ENCODE peak calls at places on chromosomes 5 and 9, in six cellular contexts. H is right cardiac atrium, Y is sigmoid colon, O is GM23338, I is heart right ventricle, Q is OCI-LY7. B is an unnamed sample. For H3K4me1, the result is how much of the 10 kb centered on the place peaks cover.

GRCh38 chr5:114412509-114413171 is 50.8 kb downstream of the KCNN2 start:
- DNase-seq in H (no peak), Y (no peak), O (no peak), I (no peak), Q (no peak), B (no peak)

GRCh38 chr9:70257991-70258691 is 637 bp upstream of the SMC5 start:
- DNase-seq in H (peak), Y (peak), O (peak), I (no peak), Q (peak), B (peak)

GRCh38 chr9:85112933-85113418 is 443.4 kb downstream of the NTRK2 start:
- DNase-seq in H (no peak), Y (no peak), O (no peak), I (no peak), Q (no peak), B (no peak)

GRCh38 chr5:159242656-159243055 is 20.4 kb upstream of the UBLCP1 start:
- DNase-seq in H (no peak), Y (no peak), O (no peak), I (no peak), Q (no peak), B (no peak)

GRCh38 chr5:102130386-102130785 is 165.7 kb downstream of the SLCO4C1 start:
- DNase-seq in H (no peak), Y (no peak), O (no peak), I (no peak), Q (no peak), B (no peak)

GRCh38 chr9:86955554-86955953 is 8.2 kb upstream of the GAS1 start:
- DNase-seq in H (no peak), Y (no peak), O (no peak), I (no peak), Q (no peak), B (no peak)

GRCh38 chr5:41670216-41670615 is 159.8 kb upstream of the PLCXD3 start:
- DNase-seq in H (no peak), Y (no peak), O (no peak), I (no peak), Q (no peak), B (no peak)

GRCh38 chr9:70411141-70411929 is 3.1 kb downstream of the KLF9 start:
- DNase-seq in H (peak), Y (peak), O (no peak), I (peak), Q (no peak), B (peak)

GRCh38 chr9:130352586-130353285 is 87.2 kb downstream of the HMCN2 start:
- DNase-seq in H (no peak), Y (no peak), O (no peak), I (no peak), Q (no peak), B (no peak)

GRCh38 chr5:140607031-140607430 is 25.9 kb downstream of the CD14 start:
- DNase-seq in H (no peak), Y (no peak), O (no peak), I (no peak), Q (no peak), B (no peak)

GRCh38 chr9:4927043-4927471 is 58.0 kb upstream of the JAK2 start:
- DNase-seq in H (no peak), Y (no peak), O (peak), I (no peak), Q (no peak), B (no peak)

GRCh38 chr9:137694962-137695875 is 76.4 kb downstream of the EHMT1 start:
- DNase-seq in H (peak), Y (no peak), O (peak), I (peak), Q (peak), B (no peak)

GRCh38 chr9:131273791-131274673 is 2.3 kb downstream of the FAM78A start:
- DNase-seq in H (peak), Y (no peak), O (no peak), I (no peak), Q (peak), B (no peak)

GRCh38 chr5:109163336-109163735 is 246.4 kb downstream of the PJA2 start:
- DNase-seq in H (no peak), Y (no peak), O (no peak), I (no peak), Q (no peak), B (no peak)

GRCh38 chr9:93325307-93326035 is 126.0 kb upstream of the FAM120A start:
- DNase-seq in H (no peak), Y (no peak), O (no peak), I (no peak), Q (no peak), B (no peak)

GRCh38 chr9:99690573-99690972 is 131.1 kb upstream of the NR4A3 start:
- DNase-seq in H (peak), Y (no peak), O (no peak), I (no peak), Q (no peak), B (no peak)

GRCh38 chr5:177994561-177995190 is 1.4 kb downstream of the PROP1 start:
- DNase-seq in H (no peak), Y (no peak), O (no peak), I (no peak), Q (no peak), B (no peak)

GRCh38 chr5:67026278-67026677 is 170.3 kb downstream of the CD180 start:
- DNase-seq in H (no peak), Y (no peak), O (no peak), I (no peak), Q (no peak), B (no peak)

GRCh38 chr5:164600929-164601535 is 1095.6 kb downstream of the MAT2B start:
- DNase-seq in H (peak), Y (peak), O (no peak), I (no peak), Q (no peak), B (no peak)

GRCh38 chr5:112529525-112529924 is 110.4 kb upstream of the EPB41L4A start:
- DNase-seq in H (no peak), Y (no peak), O (peak), I (no peak), Q (peak), B (no peak)

GRCh38 chr5:82335807-82336206 is 57.7 kb upstream of the RPS23 start:
- DNase-seq in H (no peak), Y (no peak), O (no peak), I (no peak), Q (no peak), B (no peak)

GRCh38 chr5:132747064-132747692 is at the start of gene CCNI2:
- DNase-seq in H (peak), Y (no peak), O (peak), I (peak), Q (no peak), B (peak)

GRCh38 chr5:137887831-137888230 is 1.4 kb upstream of the PKD2L2 start:
- DNase-seq in H (no peak), Y (no peak), O (no peak), I (no peak), Q (no peak), B (no peak)

GRCh38 chr9:122001491-122002201 is 91.5 kb downstream of the TTLL11 start:
- DNase-seq in H (peak), Y (no peak), O (peak), I (peak), Q (no peak), B (no peak)

GRCh38 chr9:76369583-76369982 is 24.6 kb downstream of the RFK start:
- DNase-seq in H (no peak), Y (no peak), O (peak), I (no peak), Q (peak), B (no peak)

GRCh38 chr9:95822583-95823431 is 52.7 kb upstream of the ERCC6L2 start:
- DNase-seq in H (no peak), Y (no peak), O (no peak), I (no peak), Q (no peak), B (no peak)

GRCh38 chr9:32581512-32582143 is 8.7 kb upstream of the NDUFB6 start:
- DNase-seq in H (no peak), Y (no peak), O (peak), I (no peak), Q (peak), B (no peak)

GRCh38 chr5:77167695-77168111 is 42.8 kb upstream of the PDE8B start:
- DNase-seq in H (no peak), Y (no peak), O (no peak), I (no peak), Q (no peak), B (no peak)

GRCh38 chr5:120609570-120609969 is 145.5 kb downstream of the PRR16 start:
- DNase-seq in H (no peak), Y (no peak), O (no peak), I (no peak), Q (no peak), B (no peak)

GRCh38 chr5:99674086-99674485 is 745.3 kb upstream of the CHD1 start:
- DNase-seq in H (no peak), Y (no peak), O (no peak), I (no peak), Q (no peak), B (no peak)

GRCh38 chr5:53820802-53821171 is 260.3 kb downstream of the NDUFS4 start:
- DNase-seq in H (no peak), Y (no peak), O (no peak), I (no peak), Q (no peak), B (no peak)

GRCh38 chr5:137078171-137078665 is 420.9 kb downstream of the SPOCK1 start:
- DNase-seq in H (no peak), Y (no peak), O (peak), I (no peak), Q (no peak), B (no peak)

GRCh38 chr9:128127990-128128835 is 684 bp upstream of the PTGES2 start:
- DNase-seq in H (peak), Y (peak), O (peak), I (peak), Q (peak), B (peak)

GRCh38 chr9:121302786-121303185 is 34.8 kb downstream of the GSN start:
- DNase-seq in H (peak), Y (peak), O (no peak), I (no peak), Q (no peak), B (no peak)

GRCh38 chr5:157100140-157100679 is 8.6 kb downstream of the HAVCR2 start:
- DNase-seq in H (no peak), Y (no peak), O (no peak), I (no peak), Q (no peak), B (no peak)

DNA sequence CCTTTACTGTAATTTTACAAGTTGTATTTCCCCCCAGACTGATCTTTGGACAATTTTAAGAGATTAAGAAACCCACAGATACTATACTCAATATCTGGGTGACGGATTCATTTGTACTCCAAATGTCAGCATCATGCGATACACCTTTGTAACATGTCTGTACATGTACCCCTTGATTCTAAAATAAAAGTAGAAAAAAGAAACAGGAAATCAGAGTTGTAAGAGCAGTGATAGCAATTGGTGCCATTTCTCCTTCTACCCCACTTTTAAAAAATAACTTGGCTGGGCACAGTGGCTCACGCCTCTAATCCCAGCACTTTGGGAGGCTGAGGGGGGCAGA is 116.9 kb downstream of the FGF1 start:
- DNase-seq in H (no peak), Y (no peak), O (no peak), I (no peak), Q (no peak), B (no peak)
- H3K27ac ChIP-seq in H (no peak), Y (peak), O (no peak), I (peak), Q (no peak), B (no peak)

GRCh38 chr9:126615251-126615790 is 1.6 kb downstream of the LMX1B start:
- DNase-seq in H (peak), Y (no peak), O (peak), I (peak), Q (no peak), B (peak)
- H3K4me3 ChIP-seq in H (peak), Y (no peak), O (peak), I (peak), Q (no peak), B (no peak)

GRCh38 chr9:97934321-97935115 is 3.5 kb downstream of the HEMGN start:
- DNase-seq in H (no peak), Y (no peak), O (peak), I (no peak), Q (peak), B (no peak)
- H3K4me1 ChIP-seq in H (under half), Y (under half), O (under half), I (under half), Q (half or more), B (under half)

DNA sequence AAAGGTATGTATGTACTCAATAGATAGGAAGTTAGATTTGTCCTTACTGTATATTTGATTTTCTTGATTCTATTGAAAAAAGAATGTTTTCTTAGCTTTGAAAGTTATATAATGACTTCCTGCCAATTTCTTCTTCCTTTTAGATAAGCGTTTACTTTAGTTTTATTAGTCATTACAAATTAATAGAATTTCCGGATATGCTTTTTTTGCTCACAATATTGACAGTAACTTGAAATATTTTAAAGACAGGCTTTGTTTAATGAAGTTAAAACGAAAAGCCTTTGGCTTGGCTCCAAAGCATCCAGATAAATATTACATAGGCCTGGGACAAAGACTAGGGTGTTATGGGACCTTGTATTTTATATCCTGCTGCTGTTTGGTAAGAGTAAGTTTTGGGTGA is 49.5 kb downstream of the CWC27 start:
- DNase-seq in H (no peak), Y (no peak), O (no peak), I (no peak), Q (no peak), B (no peak)
- H3K27ac ChIP-seq in H (no peak), Y (no peak), O (no peak), I (peak), Q (no peak), B (no peak)

GRCh38 chr9:97511762-97512429 is 10.4 kb downstream of the TMOD1 start:
- DNase-seq in H (no peak), Y (no peak), O (no peak), I (no peak), Q (no peak), B (no peak)
- H3K4me3 ChIP-seq in H (no peak), Y (no peak), O (no peak), I (no peak), Q (no peak), B (no peak)

GRCh38 chr5:150149618-150150017 is 6.0 kb downstream of the PDGFRB start:
- DNase-seq in H (no peak), Y (no peak), O (no peak), I (no peak), Q (no peak), B (no peak)
- H3K4me1 ChIP-seq in H (under half), Y (half or more), O (under half), I (half or more), Q (under half), B (under half)

GRCh38 chr9:16729656-16730055 is 140.8 kb downstream of the BNC2 start:
- DNase-seq in H (no peak), Y (no peak), O (no peak), I (no peak), Q (no peak), B (no peak)

GRCh38 chr9:16726718-16727451 is 143.6 kb downstream of the BNC2 start:
- DNase-seq in H (peak), Y (peak), O (peak), I (peak), Q (no peak), B (peak)

GRCh38 chr9:16730162-16730561 is 140.3 kb downstream of the BNC2 start:
- DNase-seq in H (no peak), Y (no peak), O (peak), I (no peak), Q (no peak), B (no peak)

GRCh38 chr9:16727452-16728127 is 142.9 kb downstream of the BNC2 start:
- DNase-seq in H (no peak), Y (no peak), O (no peak), I (no peak), Q (no peak), B (no peak)

DNA sequence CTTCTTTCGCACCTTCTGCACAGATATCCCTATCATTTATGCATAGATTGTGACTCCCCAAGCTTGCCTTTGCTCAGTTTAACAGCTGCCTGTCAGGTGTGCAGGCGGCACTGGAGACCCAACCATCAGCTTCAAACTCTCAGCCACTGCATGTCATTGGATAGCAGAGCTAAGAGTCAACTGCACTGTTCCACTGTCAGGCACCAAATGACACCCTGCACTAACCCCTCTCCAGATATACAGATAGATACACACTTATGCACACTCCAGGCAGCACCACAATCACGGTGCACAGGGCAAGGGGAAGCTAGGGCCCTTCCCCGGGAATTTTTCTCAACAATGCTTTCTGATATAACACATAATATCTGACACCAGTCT is 142.4 kb downstream of the BNC2 start:
- DNase-seq in H (peak), Y (no peak), O (no peak), I (no peak), Q (no peak), B (no peak)
- H3K27ac ChIP-seq in H (no peak), Y (peak), O (no peak), I (no peak), Q (no peak), B (no peak)

DNA sequence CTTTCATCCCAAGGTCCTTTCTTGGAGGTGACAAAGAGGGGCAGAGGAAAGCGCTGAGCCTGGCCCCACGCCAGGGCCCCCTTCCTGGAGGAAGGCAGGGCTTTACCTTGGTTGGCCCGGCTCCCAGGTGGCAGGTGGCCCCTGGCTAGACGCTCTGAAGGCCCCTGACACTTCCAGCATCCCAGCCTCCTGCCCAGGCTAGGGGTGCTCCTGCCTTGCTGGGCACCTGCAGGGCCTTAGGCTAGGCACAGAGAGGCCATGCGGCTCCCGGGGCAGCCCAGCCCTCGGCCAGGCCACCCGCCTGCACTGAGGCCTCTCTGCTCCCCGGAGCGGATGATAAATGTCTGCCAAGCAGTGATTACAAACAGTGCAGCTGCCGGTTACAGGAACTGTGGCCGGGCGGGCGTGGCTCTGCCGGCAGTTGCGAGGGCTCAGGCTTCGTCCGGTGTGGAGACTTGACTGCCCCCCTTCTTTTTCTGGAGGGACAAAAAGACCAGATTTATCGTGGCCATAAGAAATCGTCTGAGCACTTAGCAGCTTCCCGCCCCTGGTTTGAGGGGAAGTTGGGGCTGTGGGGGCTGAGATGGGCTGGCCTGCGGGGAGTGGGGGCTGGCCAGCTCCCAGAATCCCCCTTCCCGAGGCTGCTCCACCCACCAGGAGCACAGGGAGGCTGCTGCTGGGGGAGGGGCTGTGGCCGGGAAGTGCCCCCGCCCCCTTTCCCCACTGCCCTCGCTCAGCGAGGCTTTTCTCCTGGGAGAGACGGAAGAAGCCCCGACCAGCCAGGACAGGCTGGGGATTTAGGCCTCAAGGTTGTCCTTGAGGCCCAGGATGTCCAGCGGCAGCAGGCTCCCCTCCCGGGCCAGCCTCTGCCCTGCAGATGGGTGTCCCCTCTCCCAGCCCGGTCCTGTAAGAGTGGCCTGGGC is 31.6 kb upstream of the UBAC1 start:
- DNase-seq in H (peak), Y (peak), O (peak), I (peak), Q (peak), B (peak)
- H3K4me3 ChIP-seq in H (peak), Y (peak), O (peak), I (peak), Q (peak), B (peak)

GRCh38 chr5:151093476-151093889 is 12.6 kb upstream of the TNIP1 start:
- DNase-seq in H (no peak), Y (peak), O (no peak), I (no peak), Q (no peak), B (no peak)
- H3K4me1 ChIP-seq in H (under half), Y (under half), O (under half), I (under half), Q (under half), B (half or more)